ENCODE peak calls at places on chromosomes 4 and X, in five cellular contexts. One of them, this sample, is unnamed.

GRCh38 chr4:1194028-1194900 is 21.9 kb upstream of the SPON2 start:
- DNase-seq in pons: no peak
- DNase-seq in adrenal gland: peak; percentile 68
- DNase-seq in skeletal muscle cell: no peak
- DNase-seq in spleen: peak; percentile 76
- DNase-seq in this sample: no peak

GRCh38 chr4:40180356-40180755 is 16.5 kb upstream of the RHOH start:
- DNase-seq in pons: no peak
- DNase-seq in adrenal gland: no peak
- DNase-seq in skeletal muscle cell: peak; percentile 91
- DNase-seq in spleen: no peak
- DNase-seq in this sample: peak; percentile 88

GRCh38 chr4:25756503-25756902 is 100.9 kb downstream of the SLC34A2 start:
- DNase-seq in pons: no peak
- DNase-seq in adrenal gland: no peak
- DNase-seq in skeletal muscle cell: no peak
- DNase-seq in spleen: no peak
- DNase-seq in this sample: no peak

GRCh38 chrX:20066968-20067708 is 49.6 kb downstream of the MAP7D2 start:
- DNase-seq in pons: peak; percentile 37
- DNase-seq in adrenal gland: peak; percentile 23
- DNase-seq in skeletal muscle cell: no peak
- DNase-seq in spleen: no peak
- DNase-seq in this sample: peak; percentile 66

GRCh38 chrX:38279188-38279587 is 48.1 kb downstream of the RPGR start:
- DNase-seq in pons: no peak
- DNase-seq in adrenal gland: no peak
- DNase-seq in skeletal muscle cell: no peak
- DNase-seq in spleen: no peak
- DNase-seq in this sample: no peak

GRCh38 chrX:9352243-9352642 is 112.6 kb upstream of the TBL1X start:
- DNase-seq in pons: no peak
- DNase-seq in adrenal gland: no peak
- DNase-seq in skeletal muscle cell: no peak
- DNase-seq in spleen: no peak
- DNase-seq in this sample: no peak

GRCh38 chr4:185213829-185214228 is 4.4 kb downstream of the SNX25 start:
- DNase-seq in pons: no peak
- DNase-seq in adrenal gland: no peak
- DNase-seq in skeletal muscle cell: no peak
- DNase-seq in spleen: no peak
- DNase-seq in this sample: no peak

GRCh38 chr4:69589884-69590283 is 49.6 kb downstream of the UGT2A2 start:
- DNase-seq in pons: no peak
- DNase-seq in adrenal gland: no peak
- DNase-seq in skeletal muscle cell: no peak
- DNase-seq in spleen: no peak
- DNase-seq in this sample: no peak

GRCh38 chr4:1793496-1793840 is 375 bp downstream of the FGFR3 start:
- DNase-seq in pons: no peak
- DNase-seq in adrenal gland: peak; percentile 31
- DNase-seq in skeletal muscle cell: no peak
- DNase-seq in spleen: no peak
- DNase-seq in this sample: peak; percentile 65

GRCh38 chr4:147056951-147057630 is 111.4 kb upstream of the TTC29 start:
- DNase-seq in pons: no peak
- DNase-seq in adrenal gland: no peak
- DNase-seq in skeletal muscle cell: no peak
- DNase-seq in spleen: no peak
- DNase-seq in this sample: peak; percentile 64

GRCh38 chr4:189202869-189203271 is 737.8 kb upstream of the FRG1 start:
- DNase-seq in pons: no peak
- DNase-seq in adrenal gland: no peak
- DNase-seq in skeletal muscle cell: peak; percentile 47
- DNase-seq in spleen: no peak
- DNase-seq in this sample: no peak

GRCh38 chrX:47420264-47420663 is 49.9 kb downstream of the ZNF157 start:
- DNase-seq in pons: no peak
- DNase-seq in adrenal gland: no peak
- DNase-seq in skeletal muscle cell: no peak
- DNase-seq in spleen: no peak
- DNase-seq in this sample: no peak

GRCh38 chr4:181007751-181008150 is 1235.5 kb upstream of the TENM3 start:
- DNase-seq in pons: no peak
- DNase-seq in adrenal gland: no peak
- DNase-seq in skeletal muscle cell: no peak
- DNase-seq in spleen: no peak
- DNase-seq in this sample: peak; percentile 17

GRCh38 chrX:45771114-45771513 is 570.4 kb upstream of the DIPK2B start:
- DNase-seq in pons: no peak
- DNase-seq in adrenal gland: no peak
- DNase-seq in skeletal muscle cell: peak; percentile 65
- DNase-seq in spleen: no peak
- DNase-seq in this sample: peak; percentile 49

GRCh38 chrX:11663875-11664210 is 1.9 kb downstream of the ARHGAP6 start:
- DNase-seq in pons: no peak
- DNase-seq in adrenal gland: no peak
- DNase-seq in skeletal muscle cell: no peak
- DNase-seq in spleen: no peak
- DNase-seq in this sample: no peak

GRCh38 chr4:47000406-47000805 is 7.0 kb upstream of the GABRA4 start:
- DNase-seq in pons: no peak
- DNase-seq in adrenal gland: no peak
- DNase-seq in skeletal muscle cell: no peak
- DNase-seq in spleen: no peak
- DNase-seq in this sample: no peak

GRCh38 chr4:57080781-57081650 is 29.2 kb downstream of the IGFBP7 start:
- DNase-seq in pons: no peak
- DNase-seq in adrenal gland: peak; percentile 39
- DNase-seq in skeletal muscle cell: peak; percentile 89
- DNase-seq in spleen: no peak
- DNase-seq in this sample: no peak

GRCh38 chr4:143247866-143248265 is 63.1 kb downstream of the USP38 start:
- DNase-seq in pons: no peak
- DNase-seq in adrenal gland: no peak
- DNase-seq in skeletal muscle cell: no peak
- DNase-seq in spleen: no peak
- DNase-seq in this sample: no peak

GRCh38 chr4:145679520-145679919 is 426 bp upstream of the C4orf51 start:
- DNase-seq in pons: no peak
- DNase-seq in adrenal gland: peak; percentile 26
- DNase-seq in skeletal muscle cell: peak; percentile 78
- DNase-seq in spleen: no peak
- DNase-seq in this sample: peak; percentile 37

GRCh38 chr4:36026348-36026747 is 218.0 kb downstream of the ARAP2 start:
- DNase-seq in pons: no peak
- DNase-seq in adrenal gland: no peak
- DNase-seq in skeletal muscle cell: no peak
- DNase-seq in spleen: no peak
- DNase-seq in this sample: no peak

GRCh38 chr4:41507292-41507933 is 30.5 kb upstream of the LIMCH1 start:
- DNase-seq in pons: no peak
- DNase-seq in adrenal gland: no peak
- DNase-seq in skeletal muscle cell: no peak
- DNase-seq in spleen: no peak
- DNase-seq in this sample: no peak

GRCh38 chr4:82371398-82371972 is 2.3 kb downstream of the HNRNPD start:
- DNase-seq in pons: no peak
- DNase-seq in adrenal gland: no peak
- DNase-seq in skeletal muscle cell: no peak
- DNase-seq in spleen: no peak
- DNase-seq in this sample: peak; percentile 15

GRCh38 chr4:766152-766515 is 59.8 kb downstream of the CPLX1 start:
- DNase-seq in pons: no peak
- DNase-seq in adrenal gland: peak; percentile 74
- DNase-seq in skeletal muscle cell: no peak
- DNase-seq in spleen: no peak
- DNase-seq in this sample: peak; percentile 25

GRCh38 chr4:106369456-106370060 is 980 bp upstream of the GIMD1 start:
- DNase-seq in pons: peak; percentile 44
- DNase-seq in adrenal gland: peak; percentile 43
- DNase-seq in skeletal muscle cell: peak; percentile 51
- DNase-seq in spleen: no peak
- DNase-seq in this sample: peak; percentile 86

GRCh38 chr4:190015538-190016368 is 11.3 kb downstream of the FRG2 start:
- DNase-seq in pons: no peak
- DNase-seq in adrenal gland: no peak
- DNase-seq in skeletal muscle cell: no peak
- DNase-seq in spleen: no peak
- DNase-seq in this sample: peak; percentile 4

GRCh38 chr4:158015241-158015640 is 157.6 kb downstream of the GASK1B start:
- DNase-seq in pons: no peak
- DNase-seq in adrenal gland: no peak
- DNase-seq in skeletal muscle cell: no peak
- DNase-seq in spleen: no peak
- DNase-seq in this sample: no peak

GRCh38 chrX:134025986-134026731 is 40.8 kb upstream of the GPC3 start:
- DNase-seq in pons: no peak
- DNase-seq in adrenal gland: no peak
- DNase-seq in skeletal muscle cell: no peak
- DNase-seq in spleen: no peak
- DNase-seq in this sample: peak; percentile 5

GRCh38 chrX:13471269-13471668 is 98.1 kb upstream of the EGFL6 start:
- DNase-seq in pons: no peak
- DNase-seq in adrenal gland: no peak
- DNase-seq in skeletal muscle cell: no peak
- DNase-seq in spleen: no peak
- DNase-seq in this sample: no peak

GRCh38 chr4:17058506-17058905 is 160.1 kb upstream of the LDB2 start:
- DNase-seq in pons: no peak
- DNase-seq in adrenal gland: no peak
- DNase-seq in skeletal muscle cell: peak; percentile 23
- DNase-seq in spleen: no peak
- DNase-seq in this sample: no peak

This sample was measured in A673.